ENCODE peak calls at places on chromosomes 6 and 20, in seven cellular contexts. P is activated T-helper 1 cell treated with anti-CD3 and anti-CD28 coated beads, Interleukin-12 subunit alpha, Interleukin-12 subunit beta, Interleukin-2, Interleukin-4 antibody, amounts not matched to agents 30 ng/mL and 10 ng/mL and 1 ng/mL, durations not matched to agents 14 hours and 24 hours and 36 hours; W is NCI-H2171 treated with DMSO at 0.1 percent for 48 hours; E is CD8-positive, alpha-beta memory T cell; A is nephron progenitor cell; M is naive thymus-derived CD8-positive, alpha-beta T cell; Z is epithelial cell of esophagus. Y is an unnamed sample.

GRCh38 chr6:170048615-170049256 is 242.1 kb downstream of the DLL1 start:
- DNase-seq in P (no peak), W (no peak), E (no peak), A (no peak), M (no peak), Z (no peak), Y (no peak)

GRCh38 chr6:75484535-75484934 is 9.1 kb downstream of the FILIP1 start:
- DNase-seq in P (no peak), W (no peak), E (no peak), A (no peak), M (no peak), Z (no peak), Y (no peak)

GRCh38 chr6:94372229-94372628 is 952.9 kb upstream of the EPHA7 start:
- DNase-seq in P (no peak), W (no peak), E (no peak), A (no peak), M (no peak), Z (no peak), Y (no peak)

GRCh38 chr6:10347561-10348327 is 67.1 kb downstream of the TFAP2A start:
- DNase-seq in P (no peak), W (no peak), E (no peak), A (no peak), M (no peak), Z (peak), Y (no peak)

GRCh38 chr6:15662246-15663056 is at the start of gene DTNBP1:
- DNase-seq in P (peak), W (peak), E (peak), A (peak), M (peak), Z (peak), Y (peak)

GRCh38 chr20:3068986-3069900 is 2.2 kb upstream of the OXT start:
- DNase-seq in P (no peak), W (no peak), E (no peak), A (no peak), M (peak), Z (no peak), Y (no peak)

GRCh38 chr6:3620937-3621336 is 130.6 kb downstream of the PXDC1 start:
- DNase-seq in P (no peak), W (no peak), E (no peak), A (no peak), M (no peak), Z (no peak), Y (no peak)

GRCh38 chr6:2509746-2510145 is 241.0 kb downstream of the MYLK4 start:
- DNase-seq in P (no peak), W (no peak), E (no peak), A (no peak), M (no peak), Z (no peak), Y (no peak)

GRCh38 chr6:162056745-162057144 is 670.8 kb downstream of the PRKN start:
- DNase-seq in P (no peak), W (no peak), E (no peak), A (peak), M (no peak), Z (no peak), Y (no peak)

GRCh38 chr6:14819001-14819400 is 426.9 kb upstream of the JARID2 start:
- DNase-seq in P (no peak), W (no peak), E (no peak), A (no peak), M (no peak), Z (no peak), Y (no peak)

GRCh38 chr20:3935295-3935955 is 46.2 kb downstream of the PANK2 start:
- DNase-seq in P (no peak), W (peak), E (no peak), A (no peak), M (no peak), Z (no peak), Y (no peak)

GRCh38 chr6:83417880-83418663 is 12.8 kb downstream of the ME1 start:
- DNase-seq in P (no peak), W (peak), E (no peak), A (no peak), M (no peak), Z (peak), Y (no peak)

GRCh38 chr6:21791066-21791465 is 197.5 kb downstream of the SOX4 start:
- DNase-seq in P (no peak), W (no peak), E (no peak), A (no peak), M (no peak), Z (no peak), Y (no peak)